ENCODE peak calls at places on chromosome 7, in ten cellular contexts. M is GM23338, Y is cardiac muscle cell, I is neuronal stem cell, Z is stomach, D is IMR-90, T is lung, C is left lung, R is breast epithelium, N is RWPE2. J is an unnamed sample. For H3K4me1, the result is how much of the 10 kb centered on the place peaks cover.

GRCh38 chr7:67854236-67854635 is 857.6 kb downstream of the TYW1 start:
- DNase-seq in R (no peak), Y (no peak), T (no peak), D (no peak), C (no peak), I (no peak), N (no peak), M (no peak), Z (no peak), J (no peak)

GRCh38 chr7:117435475-117436043 is 8.3 kb upstream of the ASZ1 start:
- DNase-seq in C (no peak), N (no peak), T (no peak), Y (no peak), Z (no peak), I (no peak), M (no peak), D (no peak), R (no peak), J (no peak)

GRCh38 chr7:44079221-44080021 is 2.9 kb downstream of the POLM start:
- DNase-seq in M (no peak), C (peak), T (no peak), I (no peak), D (no peak), Z (no peak), N (no peak), Y (no peak), R (no peak), J (peak)

GRCh38 chr7:158489462-158490155 is 98.0 kb downstream of the PTPRN2 start:
- DNase-seq in M (no peak), Z (no peak), I (no peak), D (no peak), Y (no peak), N (no peak), C (no peak), T (no peak), R (no peak), J (no peak)

GRCh38 chr7:29322023-29322712 is 127.6 kb downstream of the CHN2 start:
- DNase-seq in D (no peak), Y (no peak), N (no peak), M (no peak), C (no peak), T (no peak), Z (no peak), I (no peak), R (no peak), J (no peak)

GRCh38 chr7:149879801-149880738 is 6.3 kb downstream of the ATP6V0E2 start:
- DNase-seq in C (no peak), I (no peak), T (no peak), M (no peak), N (no peak), Z (no peak), Y (no peak), D (no peak), R (no peak), J (peak)

GRCh38 chr7:97973206-97973658 is 16.8 kb downstream of the OCM2 start:
- DNase-seq in N (no peak), R (no peak), Y (no peak), M (peak), I (no peak), Z (no peak), D (no peak), C (no peak), T (no peak), J (no peak)

GRCh38 chr7:92694211-92694610 is 104.0 kb upstream of the FAM133B start:
- DNase-seq in M (no peak), R (no peak), N (no peak), D (no peak), T (no peak), Z (no peak), Y (no peak), C (no peak), I (no peak), J (no peak)

GRCh38 chr7:102024005-102024768 is 206.8 kb downstream of the CUX1 start:
- DNase-seq in M (no peak), R (no peak), C (no peak), I (no peak), Y (no peak), N (no peak), D (peak), T (no peak), Z (no peak), J (no peak)

GRCh38 chr7:100353685-100354330 is 4.1 kb upstream of the PILRB start:
- DNase-seq in Y (no peak), Z (no peak), M (no peak), T (no peak), R (no peak), C (no peak), D (no peak), N (no peak), I (no peak), J (no peak)

GRCh38 chr7:157529768-157530560 is 193.2 kb downstream of the DNAJB6 start:
- DNase-seq in M (no peak), D (no peak), Z (peak), Y (no peak), T (no peak), N (peak), I (no peak), C (peak), R (peak), J (peak)

GRCh38 chr7:17598846-17599245 is 300.4 kb downstream of the AHR start:
- DNase-seq in Z (no peak), Y (no peak), C (no peak), M (no peak), D (peak), N (no peak), T (no peak), R (no peak), I (no peak), J (no peak)

GRCh38 chr7:149214020-149214720 is 18.8 kb downstream of the ZNF282 start:
- DNase-seq in M (no peak), T (no peak), Z (no peak), N (no peak), I (no peak), C (no peak), Y (no peak), R (no peak), D (no peak), J (no peak)

GRCh38 chr7:42236266-42237161 is 495 bp downstream of the GLI3 start:
- DNase-seq in C (peak), Z (no peak), N (no peak), M (peak), T (no peak), R (peak), D (peak), I (no peak), Y (peak), J (peak)

GRCh38 chr7:42025635-42026375 is 211.2 kb downstream of the GLI3 start:
- DNase-seq in R (no peak), M (no peak), I (no peak), C (peak), Y (no peak), D (no peak), Z (no peak), N (no peak), T (no peak), J (no peak)

GRCh38 chr7:31440511-31440910 is 73.4 kb upstream of the ITPRID1 start:
- DNase-seq in R (no peak), T (no peak), M (no peak), D (no peak), N (no peak), Z (no peak), C (no peak), I (no peak), Y (no peak), J (no peak)

GRCh38 chr7:115662120-115662519 is 368.4 kb downstream of the TFEC start:
- DNase-seq in N (no peak), R (no peak), Y (no peak), C (no peak), T (no peak), D (peak), M (no peak), I (no peak), Z (no peak), J (no peak)

GRCh38 chr7:71705901-71706300 is 574.0 kb downstream of the GALNT17 start:
- DNase-seq in Y (no peak), Z (no peak), T (no peak), I (no peak), D (no peak), C (no peak), N (no peak), M (no peak), R (no peak), J (no peak)

GRCh38 chr7:139730746-139731612 is 46.8 kb downstream of the HIPK2 start:
- DNase-seq in I (no peak), C (no peak), Z (peak), N (no peak), R (peak), M (no peak), Y (peak), T (no peak), D (peak), J (peak)

GRCh38 chr7:151240942-151241754 is 7.3 kb downstream of the SMARCD3 start:
- DNase-seq in D (no peak), M (no peak), C (no peak), I (no peak), T (no peak), Y (no peak), N (peak), Z (no peak), R (no peak), J (no peak)

GRCh38 chr7:71404701-71405345 is 272.9 kb downstream of the GALNT17 start:
- DNase-seq in Z (no peak), D (no peak), Y (no peak), I (no peak), M (no peak), R (no peak), N (no peak), T (no peak), C (no peak), J (no peak)

GRCh38 chr7:25066253-25066652 is 58.8 kb downstream of the CYCS start:
- DNase-seq in I (no peak), N (no peak), C (no peak), R (no peak), M (no peak), Z (no peak), Y (no peak), D (no peak), T (no peak), J (no peak)

GRCh38 chr7:75989084-75989725 is 5.2 kb downstream of the TMEM120A start:
- DNase-seq in Y (no peak), T (no peak), Z (no peak), R (no peak), N (no peak), C (peak), M (peak), D (no peak), I (no peak), J (no peak)

GRCh38 chr7:151437866-151438516 is 1.9 kb downstream of the CRYGN start:
- DNase-seq in M (no peak), N (no peak), R (no peak), C (no peak), T (no peak), I (no peak), Y (no peak), Z (no peak), D (no peak), J (no peak)

GRCh38 chr7:16130127-16131110 is 290.9 kb downstream of the CRPPA start:
- DNase-seq in R (no peak), I (no peak), M (no peak), C (no peak), Z (no peak), Y (peak), D (peak), T (no peak), N (no peak), J (no peak)

GRCh38 chr7:22680482-22680901 is 46.5 kb upstream of the IL6 start:
- DNase-seq in Z (no peak), T (no peak), Y (no peak), M (no peak), C (no peak), I (no peak), N (no peak), R (no peak), D (no peak), J (no peak)

GRCh38 chr7:90771281-90771680 is 175.2 kb downstream of the CDK14 start:
- DNase-seq in M (no peak), I (no peak), Y (peak), R (no peak), C (no peak), Z (no peak), D (peak), N (no peak), T (no peak), J (no peak)

GRCh38 chr7:151566897-151567320 is 47.2 kb upstream of the RHEB start:
- DNase-seq in Z (no peak), M (peak), T (no peak), D (peak), N (no peak), R (peak), Y (peak), I (no peak), C (no peak), J (no peak)

DNA sequence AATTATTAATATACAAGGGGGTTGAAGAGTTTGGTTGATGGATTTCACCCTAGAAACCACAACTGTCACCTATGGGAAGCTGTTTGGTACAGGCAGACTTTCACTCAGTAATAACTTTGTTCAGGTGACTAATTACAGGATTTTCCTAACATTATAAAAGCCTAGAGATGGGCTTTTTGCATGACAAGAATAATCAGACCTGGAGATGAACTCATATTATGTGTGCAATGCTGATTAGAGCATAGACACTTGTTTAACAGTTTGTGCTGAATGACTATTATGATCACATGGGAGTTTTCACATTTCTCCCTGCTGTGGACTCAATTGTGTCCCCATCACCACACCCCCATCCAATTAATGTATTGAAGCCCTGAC is 90.2 kb upstream of the STEAP4 start:
- DNase-seq in D (no peak), M (no peak), C (no peak), I (no peak), Y (no peak), Z (no peak), T (no peak), R (no peak), N (no peak), J (no peak)
- H3K4me1 ChIP-seq in D (under half), M (under half), C (under half), I (under half), Y (under half), Z (under half), T (under half), R (under half), N (under half), J (under half)

DNA sequence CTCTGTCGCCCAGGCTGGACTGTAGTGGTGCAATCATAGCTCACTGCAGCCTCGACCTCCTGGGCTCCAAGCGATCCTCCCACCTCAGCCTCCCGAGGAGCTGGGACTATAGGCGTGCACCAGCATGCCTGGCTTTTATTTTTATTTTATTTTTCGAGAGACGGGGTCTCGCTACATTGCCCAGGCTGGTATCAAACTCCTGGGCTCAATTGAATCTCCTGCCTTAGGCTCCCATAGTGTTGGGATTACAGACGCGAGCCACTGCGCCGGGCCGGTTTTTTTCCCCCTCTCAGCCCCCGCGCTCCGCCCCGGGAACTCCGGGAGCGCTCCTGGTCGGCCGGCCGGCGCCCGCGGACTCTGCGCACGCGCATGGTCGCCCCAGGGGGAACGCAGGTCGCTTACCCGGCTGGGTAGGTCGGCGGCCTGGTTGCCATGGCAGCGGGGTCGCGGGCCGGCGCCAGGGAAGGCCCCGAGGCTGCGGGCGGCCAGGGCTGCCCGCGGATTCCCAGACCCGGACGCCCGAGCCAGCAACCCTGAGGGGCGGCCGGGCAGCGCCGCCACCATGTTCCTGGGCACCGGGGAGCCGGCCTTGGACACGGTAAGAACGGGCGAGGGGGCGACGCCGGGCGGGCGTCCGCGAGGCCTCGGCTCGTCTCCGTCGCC is at the start of gene IQCE:
- DNase-seq in D (peak), T (peak), Y (peak), R (peak), Z (peak), I (peak), N (peak), M (peak), C (peak), J (peak)
- H3K4me1 ChIP-seq in D (under half), T (under half), Y (under half), R (under half), Z (half or more), I (under half), N (under half), M (under half), C (under half), J (under half)

GRCh38 chr7:107169120-107170050 is 582 bp downstream of the HBP1 start:
- DNase-seq in T (peak), I (peak), M (peak), N (peak), C (peak), D (peak), R (peak), Z (peak), Y (peak), J (peak)

GRCh38 chr7:107167483-107168232 is 1.1 kb upstream of the HBP1 start:
- DNase-seq in D (peak), I (peak), N (no peak), T (no peak), Z (peak), M (peak), R (no peak), Y (peak), C (no peak), J (no peak)

GRCh38 chr7:107170051-107170661 is 1.4 kb downstream of the HBP1 start:
- DNase-seq in M (no peak), R (no peak), I (no peak), Y (no peak), C (no peak), Z (no peak), D (no peak), T (no peak), N (no peak), J (no peak)

GRCh38 chr7:107166702-107167426 is 1.9 kb upstream of the HBP1 start:
- DNase-seq in N (no peak), C (no peak), I (no peak), M (no peak), R (no peak), D (no peak), Z (no peak), Y (peak), T (no peak), J (no peak)

GRCh38 chr7:107168233-107169119 is at the start of gene HBP1:
- DNase-seq in Y (peak), I (peak), N (peak), Z (peak), C (peak), T (peak), M (peak), R (peak), D (peak), J (peak)
- H3K4me1 ChIP-seq in Y (under half), I (under half), N (under half), Z (under half), C (under half), T (under half), M (under half), R (under half), D (under half), J (under half)

GRCh38 chr7:39951943-39952194 is 1.8 kb downstream of the CDK13 start:
- DNase-seq in D (no peak), I (no peak), Y (no peak), Z (no peak), R (no peak), T (no peak), C (no peak), N (no peak), M (no peak), J (no peak)
- H3K4me1 ChIP-seq in D (under half), I (under half), Y (under half), Z (under half), R (under half), T (under half), C (under half), N (under half), M (under half), J (under half)

GRCh38 chr7:104940023-104940710 is 73.8 kb upstream of the KMT2E start:
- DNase-seq in I (no peak), Y (no peak), M (peak), T (no peak), D (no peak), C (peak), Z (no peak), N (no peak), R (no peak), J (no peak)
- H3K4me1 ChIP-seq in I (under half), Y (under half), M (under half), T (under half), D (under half), C (under half), Z (under half), N (under half), R (under half), J (under half)

DNA sequence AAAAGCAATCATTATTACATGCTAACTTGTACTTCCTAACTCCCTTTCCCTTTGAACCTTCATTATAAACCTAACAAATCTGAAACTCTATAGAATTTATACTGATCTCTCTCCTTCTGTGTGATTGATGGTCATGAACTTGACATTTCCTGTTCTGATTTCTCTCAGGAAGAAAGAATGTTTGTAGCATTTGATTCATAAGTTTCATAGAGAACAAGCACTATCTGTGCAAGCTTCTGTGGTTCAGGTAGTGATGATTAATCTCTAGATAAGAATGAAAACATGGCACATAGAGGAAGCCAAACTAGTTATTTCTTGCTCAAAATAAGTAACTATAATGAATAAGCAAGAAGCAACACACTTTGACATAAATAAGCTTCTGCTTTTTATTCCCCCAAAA is 34.2 kb downstream of the TFPI2 start:
- DNase-seq in Z (no peak), I (no peak), T (no peak), N (no peak), C (no peak), M (no peak), R (no peak), D (peak), Y (no peak), J (no peak)
- H3K4me1 ChIP-seq in Z (under half), I (under half), T (under half), N (under half), C (under half), M (under half), R (under half), D (under half), Y (under half), J (under half)

GRCh38 chr7:99124236-99124635 is 19.7 kb downstream of the SMURF1 start:
- DNase-seq in R (no peak), I (no peak), T (no peak), Z (no peak), C (no peak), Y (no peak), M (no peak), N (no peak), D (no peak), J (no peak)
- H3K4me1 ChIP-seq in R (under half), I (under half), T (under half), Z (half or more), C (under half), Y (under half), M (under half), N (under half), D (under half), J (under half)

GRCh38 chr7:6399351-6399750 is 48.4 kb downstream of the DAGLB start:
- DNase-seq in R (no peak), C (no peak), D (no peak), I (no peak), Y (no peak), M (no peak), N (no peak), Z (no peak), T (no peak), J (no peak)

GRCh38 chr7:6401536-6401935 is 46.2 kb downstream of the DAGLB start:
- DNase-seq in D (no peak), C (no peak), T (no peak), I (no peak), N (no peak), R (no peak), M (no peak), Y (no peak), Z (no peak), J (no peak)

GRCh38 chr7:6395898-6396582 is 51.7 kb downstream of the DAGLB start:
- DNase-seq in M (no peak), D (no peak), I (no peak), T (no peak), N (no peak), C (peak), Y (no peak), R (no peak), Z (no peak), J (no peak)

GRCh38 chr7:6402041-6402440 is 45.7 kb downstream of the DAGLB start:
- DNase-seq in C (no peak), D (no peak), N (no peak), Y (no peak), M (no peak), T (no peak), Z (no peak), R (no peak), I (no peak), J (no peak)

DNA sequence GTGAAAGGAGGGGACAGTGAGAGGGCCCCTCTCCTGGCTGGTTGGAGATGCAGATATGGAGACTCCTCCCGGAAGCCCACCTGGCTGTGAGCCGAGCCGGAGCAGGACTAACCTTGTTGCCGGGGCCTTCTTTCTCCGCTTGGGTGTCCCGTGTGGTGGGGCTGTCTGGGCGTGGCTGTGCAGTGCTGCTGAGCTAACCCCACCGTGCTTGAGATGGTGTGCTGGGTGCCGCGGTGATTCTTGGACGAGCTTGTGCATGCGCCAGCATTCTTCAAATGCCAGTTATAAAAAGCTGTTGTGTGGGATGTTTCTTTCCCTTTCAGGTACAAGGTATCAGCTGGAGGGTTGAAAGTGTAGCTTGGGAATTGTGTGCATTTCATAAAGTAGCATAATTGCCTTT is 48.8 kb downstream of the DAGLB start:
- DNase-seq in I (no peak), Y (no peak), Z (no peak), D (no peak), N (peak), T (no peak), R (peak), C (peak), M (peak), J (no peak)
- H3K4me1 ChIP-seq in I (under half), Y (under half), Z (half or more), D (under half), N (under half), T (under half), R (under half), C (under half), M (under half), J (under half)

GRCh38 chr7:12646139-12646538 is 41.3 kb upstream of the ARL4A start:
- DNase-seq in Y (peak), R (no peak), N (no peak), I (no peak), M (peak), D (peak), C (no peak), Z (no peak), T (no peak), J (no peak)
- H3K4me1 ChIP-seq in Y (under half), R (under half), N (under half), I (under half), M (under half), D (under half), C (under half), Z (under half), T (under half), J (under half)

J was measured in aorta.